ENCODE peak calls at places on chromosomes 6 and 20, in six cellular contexts. One of them, this sample, is unnamed.
A peak's percentile ranks its signal among the peaks of the same experiment; 100 is the strongest.

GRCh38 chr6:37321516-37321915 is 32.3 kb upstream of the RNF8 start:
- DNase-seq in HCT116: no peak
- DNase-seq in stomach: no peak
- DNase-seq in KBM-7: no peak
- DNase-seq in EL: no peak
- DNase-seq in CD8-positive, alpha-beta T cell: no peak
- DNase-seq in this sample: no peak

GRCh38 chr6:97925504-97925903 is 642.5 kb upstream of the MMS22L start:
- DNase-seq in HCT116: no peak
- DNase-seq in stomach: no peak
- DNase-seq in KBM-7: no peak
- DNase-seq in EL: no peak
- DNase-seq in CD8-positive, alpha-beta T cell: no peak
- DNase-seq in this sample: no peak

GRCh38 chr6:139533166-139533565 is 158.7 kb upstream of the CITED2 start:
- DNase-seq in HCT116: no peak
- DNase-seq in stomach: no peak
- DNase-seq in KBM-7: no peak
- DNase-seq in EL: no peak
- DNase-seq in CD8-positive, alpha-beta T cell: no peak
- DNase-seq in this sample: no peak

GRCh38 chr20:49303211-49303610 is 25.4 kb upstream of the ZNFX1 start:
- DNase-seq in HCT116: no peak
- DNase-seq in stomach: no peak
- DNase-seq in KBM-7: peak; percentile 23
- DNase-seq in EL: peak; percentile 20
- DNase-seq in CD8-positive, alpha-beta T cell: no peak
- DNase-seq in this sample: no peak

GRCh38 chr20:49867453-49868215 is 47.7 kb downstream of the SPATA2 start:
- DNase-seq in HCT116: no peak
- DNase-seq in stomach: no peak
- DNase-seq in KBM-7: no peak
- DNase-seq in EL: no peak
- DNase-seq in CD8-positive, alpha-beta T cell: no peak
- DNase-seq in this sample: no peak

GRCh38 chr6:829646-830045 is 136.7 kb upstream of the EXOC2 start:
- DNase-seq in HCT116: no peak
- DNase-seq in stomach: no peak
- DNase-seq in KBM-7: no peak
- DNase-seq in EL: no peak
- DNase-seq in CD8-positive, alpha-beta T cell: no peak
- DNase-seq in this sample: no peak

GRCh38 chr20:57525328-57526053 is 551 bp upstream of the CTCFL start:
- DNase-seq in HCT116: no peak
- DNase-seq in stomach: no peak
- DNase-seq in KBM-7: no peak
- DNase-seq in EL: no peak
- DNase-seq in CD8-positive, alpha-beta T cell: no peak
- DNase-seq in this sample: no peak

GRCh38 chr20:9035129-9035528 is 33.8 kb upstream of the PLCB4 start:
- DNase-seq in HCT116: peak; percentile 21
- DNase-seq in stomach: no peak
- DNase-seq in KBM-7: no peak
- DNase-seq in EL: peak; percentile 93
- DNase-seq in CD8-positive, alpha-beta T cell: no peak
- DNase-seq in this sample: peak; percentile 92